ENCODE peak calls at places on chromosomes 1 and 21, in ten cellular contexts. O, Q, G, I, U, Z, P, A, M and L are unnamed samples.

GRCh38 chr1:53450225-53450624 is 9.0 kb upstream of the DMRTB1 start:
- DNase-seq in O (no peak), Q (no peak), G (no peak), I (no peak), U (no peak), Z (no peak), P (no peak), A (peak; percentile 59), M (no peak), L (no peak)

GRCh38 chr1:45326627-45327591 is at the start of gene HPDL:
- DNase-seq in O (peak; percentile 66), Q (no peak), G (peak; percentile 89), I (peak; percentile 46), U (no peak), Z (peak; percentile 64), P (peak; percentile 80), A (peak; percentile 41), M (peak; percentile 84), L (no peak)

GRCh38 chr21:22842875-22843274 is 1844.7 kb downstream of the NCAM2 start:
- DNase-seq in O (no peak), Q (no peak), G (no peak), I (no peak), U (no peak), Z (no peak), P (no peak), A (no peak), M (no peak), L (no peak)

GRCh38 chr1:111596499-111596898 is 23.1 kb upstream of the RAP1A start:
- DNase-seq in O (peak; percentile 36), Q (no peak), G (peak; percentile 87), I (no peak), U (no peak), Z (no peak), P (peak; percentile 41), A (no peak), M (no peak), L (no peak)

GRCh38 chr1:53766766-53767409 is 27.9 kb upstream of the GLIS1 start:
- DNase-seq in O (no peak), Q (no peak), G (no peak), I (no peak), U (no peak), Z (no peak), P (no peak), A (no peak), M (no peak), L (no peak)

GRCh38 chr1:176517484-176517883 is 54.5 kb downstream of the PAPPA2 start:
- DNase-seq in O (no peak), Q (no peak), G (no peak), I (no peak), U (no peak), Z (no peak), P (no peak), A (no peak), M (no peak), L (no peak)

GRCh38 chr1:221806984-221807383 is 65.1 kb upstream of the DUSP10 start:
- DNase-seq in O (no peak), Q (no peak), G (no peak), I (no peak), U (no peak), Z (no peak), P (no peak), A (no peak), M (no peak), L (no peak)

GRCh38 chr1:183279835-183280234 is 93.8 kb downstream of the LAMC2 start:
- DNase-seq in O (peak; percentile 27), Q (no peak), G (peak; percentile 90), I (no peak), U (no peak), Z (no peak), P (peak; percentile 32), A (no peak), M (no peak), L (no peak)

GRCh38 chr1:181453541-181454201 is 29.6 kb upstream of the CACNA1E start:
- DNase-seq in O (no peak), Q (no peak), G (no peak), I (no peak), U (no peak), Z (no peak), P (no peak), A (no peak), M (no peak), L (no peak)

GRCh38 chr21:23921670-23922418 is 1685.4 kb downstream of the MRPL39 start:
- DNase-seq in O (no peak), Q (no peak), G (no peak), I (no peak), U (no peak), Z (no peak), P (no peak), A (peak; percentile 42), M (no peak), L (no peak)

DNA sequence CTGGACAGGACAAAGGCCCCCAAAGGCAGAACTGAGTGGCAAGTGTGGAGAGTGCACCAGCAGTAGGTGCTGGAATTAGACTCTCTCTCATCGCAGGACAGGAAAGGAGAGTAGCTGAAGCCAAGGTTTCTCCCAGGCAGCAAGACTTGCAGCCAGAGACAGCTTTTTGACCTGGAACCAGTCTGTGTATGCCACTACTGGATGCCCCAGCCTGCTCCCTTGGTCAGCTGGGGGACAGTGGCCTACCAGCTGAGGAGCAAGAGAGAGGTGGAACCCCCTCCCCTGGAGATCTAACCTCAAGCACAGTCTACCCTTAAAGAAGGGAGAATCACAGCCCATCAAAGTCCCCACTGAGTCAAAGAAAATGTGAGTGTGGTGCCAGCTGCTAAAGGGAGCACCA is 375.7 kb downstream of the KCNH1 start:
- DNase-seq in O (no peak), Q (no peak), G (no peak), I (no peak), U (no peak), Z (no peak), P (no peak), A (no peak), M (no peak), L (no peak)
- TF ChIP-seq POLR2A in O (no peak), Q (no peak), G (no peak), I (no peak), U (no peak), Z (no peak), P (no peak), A (no peak), M (no peak), L (no peak)

DNA sequence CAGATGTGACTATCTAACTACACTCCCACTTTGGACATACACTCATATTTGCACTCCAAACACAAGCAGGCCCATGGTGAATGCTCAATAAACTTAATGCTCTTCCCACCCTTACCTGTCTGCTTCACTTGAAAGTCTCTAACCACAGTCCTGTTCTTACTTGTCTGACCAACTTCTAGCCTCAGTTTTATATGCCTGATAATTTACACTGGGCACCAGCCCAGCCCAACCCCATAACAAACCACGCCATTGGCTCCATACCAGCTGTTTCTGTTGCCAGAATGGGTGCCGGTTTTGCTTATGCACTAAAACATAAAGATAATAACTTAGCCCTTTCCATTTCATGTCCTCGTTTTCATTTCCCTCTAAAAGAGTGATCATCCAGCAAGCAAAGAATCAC is 395.4 kb downstream of the NTNG1 start:
- DNase-seq in O (peak; percentile 73), Q (no peak), G (no peak), I (peak; percentile 90), U (no peak), Z (no peak), P (peak; percentile 83), A (no peak), M (peak; percentile 73), L (no peak)
- H3K27ac ChIP-seq in O (no peak overlapping the region), Q (no peak overlapping the region), G (no peak overlapping the region), I (peak overlapping the region; percentile 35), U (peak overlapping the region; percentile 75), Z (no peak overlapping the region), P (peak overlapping the region; percentile 58), A (no peak overlapping the region), M (no peak overlapping the region), L (peak overlapping the region; percentile 36)

DNA sequence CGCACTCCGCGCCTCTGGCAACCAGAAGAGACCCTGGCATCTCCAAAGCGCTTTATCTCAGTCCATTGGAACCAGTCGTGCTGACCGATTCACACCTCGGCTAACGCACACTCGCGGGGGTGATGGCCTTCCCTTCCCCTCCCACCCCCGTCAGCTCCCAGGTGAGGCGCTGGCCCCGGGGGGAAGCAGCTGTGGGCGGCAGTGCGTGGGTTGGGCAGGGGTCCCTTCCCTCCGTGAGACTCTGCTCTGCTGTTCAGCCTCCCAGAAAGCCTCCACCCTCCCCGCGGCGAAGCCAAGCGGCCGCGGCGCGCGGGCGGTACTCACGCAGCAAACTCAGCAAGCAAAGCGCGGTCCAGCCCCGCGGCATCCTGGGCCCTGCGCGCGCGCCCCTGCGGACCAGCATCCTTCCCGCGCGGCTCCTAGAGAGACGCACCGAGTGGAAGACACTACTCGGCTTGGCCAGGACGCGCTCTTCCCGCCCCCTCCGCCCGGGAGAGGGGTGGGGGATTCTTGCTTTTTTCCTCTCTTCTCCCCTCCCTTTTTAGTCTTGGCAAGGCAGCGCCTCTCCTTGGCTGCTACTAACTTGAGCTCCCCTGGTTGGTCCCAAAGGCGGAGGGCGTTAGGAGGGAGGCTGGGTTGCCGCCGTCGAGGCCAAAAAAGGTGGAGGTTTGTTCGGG is at the start of gene CD34:
- DNase-seq in O (no peak), Q (no peak), G (no peak), I (no peak), U (no peak), Z (no peak), P (no peak), A (no peak), M (peak; percentile 88), L (no peak)
- TF ChIP-seq POLR2AphosphoS5 in O (peak; percentile 51), Q (no peak), G (peak; percentile 39), I (no peak), U (no peak), Z (no peak), P (peak; percentile 15), A (no peak), M (peak; percentile 52), L (peak; percentile 21)

DNA sequence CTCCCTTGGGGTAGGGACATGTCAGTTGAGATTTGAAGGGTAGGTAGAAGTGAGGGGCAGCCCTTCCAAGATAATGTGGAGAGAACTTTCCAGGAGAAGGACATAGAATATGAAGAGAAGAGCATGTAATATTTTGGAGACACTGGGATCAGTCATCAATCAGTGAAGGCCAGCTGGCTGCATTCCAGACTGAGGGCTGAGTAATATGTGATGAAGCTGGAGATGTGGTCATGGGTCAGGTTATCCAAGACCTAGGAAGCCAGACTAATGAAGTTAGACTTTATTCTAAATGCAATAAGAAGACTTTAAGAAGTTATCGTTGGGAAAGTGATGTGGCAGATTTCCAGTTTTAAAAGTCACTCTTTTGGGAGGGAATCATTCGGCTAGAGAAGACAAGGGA is 262.0 kb downstream of the HMCN1 start:
- DNase-seq in O (no peak), Q (no peak), G (no peak), I (no peak), U (no peak), Z (no peak), P (no peak), A (no peak), M (no peak), L (no peak)
- TF ChIP-seq POLR2A in O (no peak), Q (no peak), G (no peak), I (no peak), U (no peak), Z (no peak), P (no peak), A (no peak), M (no peak), L (no peak)